ENCODE peak calls at places on chromosome 5, in ten cellular contexts. One of them, this sample, is unnamed.

GRCh38 chr5:78811121-78811832 is 162.7 kb upstream of the LHFPL2 start:
- DNase-seq in PC-3: no peak
- DNase-seq in osteoblast: no peak
- DNase-seq in nephron progenitor cell: no peak
- DNase-seq in MCF 10A: no peak
- DNase-seq in CD4-positive, alpha-beta T cell: no peak
- DNase-seq in HFFc6: no peak
- DNase-seq in H9: no peak
- DNase-seq in A673: no peak
- DNase-seq in GM12865: no peak
- DNase-seq in this sample: no peak

GRCh38 chr5:174402224-174402812 is 322.1 kb upstream of the MSX2 start:
- DNase-seq in HFFc6: no peak
- DNase-seq in osteoblast: no peak
- DNase-seq in GM12865: no peak
- DNase-seq in A673: no peak
- DNase-seq in nephron progenitor cell: no peak
- DNase-seq in H9: no peak
- DNase-seq in MCF 10A: peak; percentile 13
- DNase-seq in CD4-positive, alpha-beta T cell: no peak
- DNase-seq in PC-3: peak; percentile 13
- DNase-seq in this sample: no peak

GRCh38 chr5:106195679-106196078 is 1475.1 kb downstream of the EFNA5 start:
- DNase-seq in MCF 10A: no peak
- DNase-seq in A673: no peak
- DNase-seq in osteoblast: no peak
- DNase-seq in PC-3: no peak
- DNase-seq in nephron progenitor cell: no peak
- DNase-seq in GM12865: peak; percentile 17
- DNase-seq in H9: no peak
- DNase-seq in HFFc6: no peak
- DNase-seq in CD4-positive, alpha-beta T cell: no peak
- DNase-seq in this sample: no peak

GRCh38 chr5:116881921-116882531 is 307.4 kb upstream of the SEMA6A start:
- DNase-seq in GM12865: no peak
- DNase-seq in H9: no peak
- DNase-seq in osteoblast: no peak
- DNase-seq in A673: no peak
- DNase-seq in PC-3: no peak
- DNase-seq in CD4-positive, alpha-beta T cell: no peak
- DNase-seq in nephron progenitor cell: no peak
- DNase-seq in MCF 10A: no peak
- DNase-seq in HFFc6: no peak
- DNase-seq in this sample: no peak

GRCh38 chr5:102638316-102638715 is 116.8 kb upstream of the PAM start:
- DNase-seq in PC-3: peak; percentile 78
- DNase-seq in osteoblast: no peak
- DNase-seq in GM12865: no peak
- DNase-seq in HFFc6: no peak
- DNase-seq in A673: no peak
- DNase-seq in MCF 10A: no peak
- DNase-seq in H9: no peak
- DNase-seq in nephron progenitor cell: no peak
- DNase-seq in CD4-positive, alpha-beta T cell: no peak
- DNase-seq in this sample: no peak

GRCh38 chr5:141681695-141682641 is at the start of gene ARAP3:
- DNase-seq in MCF 10A: peak; percentile 93
- DNase-seq in osteoblast: peak; percentile 98
- DNase-seq in H9: peak; percentile 83
- DNase-seq in GM12865: no peak
- DNase-seq in CD4-positive, alpha-beta T cell: peak; percentile 37
- DNase-seq in A673: no peak
- DNase-seq in HFFc6: peak; percentile 72
- DNase-seq in PC-3: peak; percentile 85
- DNase-seq in nephron progenitor cell: peak; percentile 73
- DNase-seq in this sample: peak; percentile 58

GRCh38 chr5:149636861-149637246 is 55.6 kb downstream of the ARHGEF37 start:
- DNase-seq in CD4-positive, alpha-beta T cell: peak; percentile 55
- DNase-seq in A673: peak; percentile 89
- DNase-seq in osteoblast: peak; percentile 93
- DNase-seq in GM12865: peak; percentile 80
- DNase-seq in H9: peak; percentile 71
- DNase-seq in HFFc6: no peak
- DNase-seq in PC-3: peak; percentile 98
- DNase-seq in MCF 10A: peak; percentile 90
- DNase-seq in nephron progenitor cell: peak; percentile 44
- DNase-seq in this sample: peak; percentile 96

GRCh38 chr5:153467546-153467945 is 22.9 kb upstream of the GRIA1 start:
- DNase-seq in nephron progenitor cell: no peak
- DNase-seq in CD4-positive, alpha-beta T cell: no peak
- DNase-seq in A673: no peak
- DNase-seq in PC-3: no peak
- DNase-seq in H9: no peak
- DNase-seq in GM12865: no peak
- DNase-seq in osteoblast: no peak
- DNase-seq in HFFc6: no peak
- DNase-seq in MCF 10A: no peak
- DNase-seq in this sample: no peak

GRCh38 chr5:173330151-173330855 is 2.1 kb upstream of the STC2 start:
- DNase-seq in osteoblast: no peak
- DNase-seq in MCF 10A: peak; percentile 25
- DNase-seq in A673: no peak
- DNase-seq in nephron progenitor cell: no peak
- DNase-seq in PC-3: peak; percentile 32
- DNase-seq in H9: no peak
- DNase-seq in GM12865: no peak
- DNase-seq in HFFc6: no peak
- DNase-seq in CD4-positive, alpha-beta T cell: no peak
- DNase-seq in this sample: no peak

GRCh38 chr5:173328896-173329369 is 719 bp upstream of the STC2 start:
- DNase-seq in GM12865: peak; percentile 46
- DNase-seq in MCF 10A: peak; percentile 91
- DNase-seq in PC-3: peak; percentile 93
- DNase-seq in osteoblast: peak; percentile 96
- DNase-seq in A673: peak; percentile 30
- DNase-seq in CD4-positive, alpha-beta T cell: no peak
- DNase-seq in H9: peak; percentile 79
- DNase-seq in nephron progenitor cell: peak; percentile 47
- DNase-seq in HFFc6: peak; percentile 77
- DNase-seq in this sample: no peak

GRCh38 chr5:173330856-173331206 is 2.6 kb upstream of the STC2 start:
- DNase-seq in HFFc6: no peak
- DNase-seq in GM12865: no peak
- DNase-seq in MCF 10A: no peak
- DNase-seq in nephron progenitor cell: no peak
- DNase-seq in osteoblast: no peak
- DNase-seq in CD4-positive, alpha-beta T cell: no peak
- DNase-seq in PC-3: no peak
- DNase-seq in H9: no peak
- DNase-seq in A673: no peak
- DNase-seq in this sample: no peak

GRCh38 chr5:173327948-173328895 is at the start of gene STC2:
- DNase-seq in PC-3: peak; percentile 98
- DNase-seq in H9: peak; percentile 98
- DNase-seq in CD4-positive, alpha-beta T cell: no peak
- DNase-seq in MCF 10A: peak; percentile 99
- DNase-seq in GM12865: peak; percentile 90
- DNase-seq in HFFc6: peak; percentile 93
- DNase-seq in osteoblast: peak; percentile 98
- DNase-seq in A673: peak; percentile 83
- DNase-seq in nephron progenitor cell: peak; percentile 92
- DNase-seq in this sample: peak; percentile 81

DNA sequence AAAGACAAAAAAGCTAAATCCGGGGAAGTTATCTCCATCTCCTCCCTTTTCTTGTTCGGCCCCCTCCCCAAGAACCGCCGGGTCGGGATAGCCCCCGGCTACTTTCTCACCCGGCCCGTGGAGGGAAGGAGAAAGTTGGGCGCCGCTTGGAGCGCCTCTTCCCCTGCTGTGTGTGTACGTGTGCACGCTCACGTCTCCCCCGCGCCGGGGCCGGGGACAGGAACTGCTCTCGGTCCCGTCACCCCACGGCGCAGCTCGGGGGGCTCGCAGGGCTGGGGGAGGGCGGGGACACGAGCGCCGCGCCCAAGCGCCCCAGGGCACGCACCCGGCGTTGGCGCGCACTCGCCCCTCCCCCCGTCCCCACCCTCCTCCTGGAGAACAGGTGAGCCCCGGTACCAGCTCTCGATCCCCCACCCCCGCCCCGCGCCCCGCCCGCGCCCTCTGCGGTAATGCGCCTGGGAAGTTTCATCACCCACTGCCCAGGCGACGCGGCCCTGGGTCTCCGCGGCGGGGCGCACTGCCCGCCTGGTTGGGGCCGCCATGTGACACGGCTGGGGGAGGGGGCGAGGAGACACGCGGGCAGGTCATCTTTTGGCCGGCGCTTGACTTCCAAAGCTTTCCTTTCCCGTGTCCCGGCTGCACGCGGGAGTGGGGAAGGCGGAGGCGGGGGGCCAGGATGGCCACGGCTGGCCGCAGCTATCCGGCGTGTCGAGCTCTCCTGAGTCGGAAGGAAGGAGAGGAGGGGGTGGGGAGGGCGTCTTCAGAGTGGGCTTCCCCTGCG is 1.3 kb upstream of the STC2 start:
- DNase-seq in HFFc6: no peak
- DNase-seq in CD4-positive, alpha-beta T cell: no peak
- DNase-seq in MCF 10A: peak; percentile 85
- DNase-seq in H9: peak; percentile 83
- DNase-seq in osteoblast: peak; percentile 87
- DNase-seq in nephron progenitor cell: peak; percentile 71
- DNase-seq in A673: peak; percentile 24
- DNase-seq in GM12865: peak; percentile 77
- DNase-seq in PC-3: peak; percentile 82
- DNase-seq in this sample: peak; percentile 68
- TF ChIP-seq CTCF in HFFc6: peak; percentile 30
- TF ChIP-seq CTCF in CD4-positive, alpha-beta T cell: no peak
- TF ChIP-seq CTCF in MCF 10A: peak; percentile 13
- TF ChIP-seq CTCF in H9: peak; percentile 37
- TF ChIP-seq CTCF in osteoblast: no peak
- TF ChIP-seq CTCF in nephron progenitor cell: no peak
- TF ChIP-seq CTCF in A673: peak; percentile 8
- TF ChIP-seq CTCF in GM12865: no peak
- TF ChIP-seq CTCF in PC-3: peak; percentile 38
- TF ChIP-seq CTCF in this sample: no peak

DNA sequence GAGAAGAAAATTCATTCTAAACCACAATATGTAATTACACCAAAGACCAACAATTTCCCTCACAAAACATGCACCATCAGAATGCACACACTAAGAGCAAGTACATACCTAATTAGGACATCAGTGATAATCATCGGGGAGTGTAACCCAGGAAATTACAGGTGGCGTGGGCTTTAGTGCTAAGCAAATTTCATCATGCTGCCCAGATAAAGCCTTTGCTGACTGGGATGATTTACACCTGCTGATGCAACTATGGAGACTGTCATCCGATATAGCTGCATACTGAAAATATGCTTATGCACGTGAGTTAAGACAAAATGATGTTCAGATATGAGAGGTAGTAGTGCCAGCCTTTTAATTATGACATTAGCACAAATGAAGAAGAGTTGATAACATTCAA is 123.2 kb downstream of the DCP2 start:
- DNase-seq in CD4-positive, alpha-beta T cell: no peak
- DNase-seq in H9: no peak
- DNase-seq in PC-3: no peak
- DNase-seq in A673: no peak
- DNase-seq in nephron progenitor cell: no peak
- DNase-seq in GM12865: no peak
- DNase-seq in HFFc6: no peak
- DNase-seq in osteoblast: no peak
- DNase-seq in MCF 10A: no peak
- DNase-seq in this sample: no peak
- TF ChIP-seq CTCF in CD4-positive, alpha-beta T cell: no peak
- TF ChIP-seq CTCF in H9: no peak
- TF ChIP-seq CTCF in PC-3: no peak
- TF ChIP-seq CTCF in A673: no peak
- TF ChIP-seq CTCF in nephron progenitor cell: no peak
- TF ChIP-seq CTCF in GM12865: no peak
- TF ChIP-seq CTCF in HFFc6: no peak
- TF ChIP-seq CTCF in osteoblast: no peak
- TF ChIP-seq CTCF in MCF 10A: no peak
- TF ChIP-seq CTCF in this sample: no peak

GRCh38 chr5:2780421-2781171 is 29.1 kb upstream of the IRX2 start:
- DNase-seq in nephron progenitor cell: no peak
- DNase-seq in HFFc6: no peak
- DNase-seq in H9: peak; percentile 90
- DNase-seq in GM12865: no peak
- DNase-seq in A673: no peak
- DNase-seq in PC-3: peak; percentile 77
- DNase-seq in CD4-positive, alpha-beta T cell: no peak
- DNase-seq in MCF 10A: peak; percentile 84
- DNase-seq in osteoblast: no peak
- DNase-seq in this sample: no peak
- TF ChIP-seq CTCF in nephron progenitor cell: no peak
- TF ChIP-seq CTCF in HFFc6: no peak
- TF ChIP-seq CTCF in H9: no peak
- TF ChIP-seq CTCF in GM12865: no peak
- TF ChIP-seq CTCF in A673: no peak
- TF ChIP-seq CTCF in PC-3: no peak
- TF ChIP-seq CTCF in CD4-positive, alpha-beta T cell: no peak
- TF ChIP-seq CTCF in MCF 10A: no peak
- TF ChIP-seq CTCF in osteoblast: no peak
- TF ChIP-seq CTCF in this sample: no peak

GRCh38 chr5:56760723-56761122 is 54.6 kb upstream of the MAP3K1 start:
- DNase-seq in CD4-positive, alpha-beta T cell: no peak
- DNase-seq in HFFc6: no peak
- DNase-seq in A673: no peak
- DNase-seq in PC-3: no peak
- DNase-seq in MCF 10A: no peak
- DNase-seq in osteoblast: no peak
- DNase-seq in nephron progenitor cell: no peak
- DNase-seq in GM12865: no peak
- DNase-seq in H9: no peak
- DNase-seq in this sample: no peak

GRCh38 chr5:56763182-56763581 is 52.2 kb upstream of the MAP3K1 start:
- DNase-seq in HFFc6: no peak
- DNase-seq in GM12865: no peak
- DNase-seq in A673: no peak
- DNase-seq in H9: no peak
- DNase-seq in PC-3: no peak
- DNase-seq in osteoblast: no peak
- DNase-seq in nephron progenitor cell: no peak
- DNase-seq in CD4-positive, alpha-beta T cell: no peak
- DNase-seq in MCF 10A: no peak
- DNase-seq in this sample: no peak

GRCh38 chr5:56763711-56764466 is 51.5 kb upstream of the MAP3K1 start:
- DNase-seq in MCF 10A: peak; percentile 31
- DNase-seq in CD4-positive, alpha-beta T cell: no peak
- DNase-seq in osteoblast: peak; percentile 60
- DNase-seq in nephron progenitor cell: peak; percentile 7
- DNase-seq in PC-3: peak; percentile 22
- DNase-seq in HFFc6: peak; percentile 13
- DNase-seq in A673: peak; percentile 4
- DNase-seq in H9: no peak
- DNase-seq in GM12865: no peak
- DNase-seq in this sample: no peak

GRCh38 chr5:56759521-56759920 is 55.8 kb upstream of the MAP3K1 start:
- DNase-seq in H9: no peak
- DNase-seq in osteoblast: no peak
- DNase-seq in A673: no peak
- DNase-seq in PC-3: peak; percentile 14
- DNase-seq in CD4-positive, alpha-beta T cell: no peak
- DNase-seq in HFFc6: no peak
- DNase-seq in MCF 10A: no peak
- DNase-seq in nephron progenitor cell: no peak
- DNase-seq in GM12865: no peak
- DNase-seq in this sample: no peak

GRCh38 chr5:56761486-56761885 is 53.9 kb upstream of the MAP3K1 start:
- DNase-seq in MCF 10A: no peak
- DNase-seq in CD4-positive, alpha-beta T cell: no peak
- DNase-seq in osteoblast: no peak
- DNase-seq in GM12865: no peak
- DNase-seq in nephron progenitor cell: no peak
- DNase-seq in A673: no peak
- DNase-seq in HFFc6: no peak
- DNase-seq in H9: no peak
- DNase-seq in PC-3: no peak
- DNase-seq in this sample: no peak
- TF ChIP-seq CTCF in MCF 10A: no peak
- TF ChIP-seq CTCF in CD4-positive, alpha-beta T cell: no peak
- TF ChIP-seq CTCF in osteoblast: no peak
- TF ChIP-seq CTCF in GM12865: no peak
- TF ChIP-seq CTCF in nephron progenitor cell: no peak
- TF ChIP-seq CTCF in A673: no peak
- TF ChIP-seq CTCF in HFFc6: no peak
- TF ChIP-seq CTCF in H9: no peak
- TF ChIP-seq CTCF in PC-3: no peak
- TF ChIP-seq CTCF in this sample: no peak